ENCODE peak calls at places on chromosomes 12 and 14, in eight cellular contexts. Q is tibial nerve, P is Peyer's patch, C is pancreas, R is B cell, K is HuH-7.5, V is HT-29, E is stromal cell of bone marrow. O is an unnamed sample.

GRCh38 chr14:95227279-95227860 is 70.0 kb upstream of the DICER1 start:
- DNase-seq in V (no peak), Q (no peak), K (no peak), C (peak; percentile 78), R (no peak), E (no peak), P (no peak), O (peak; percentile 53)

GRCh38 chr12:8609061-8609570 is 3.5 kb downstream of the AICDA start:
- DNase-seq in R (peak; percentile 19), C (no peak), P (peak; percentile 80), E (peak; percentile 35), V (peak; percentile 22), Q (peak; percentile 22), K (peak; percentile 38), O (peak; percentile 64)

GRCh38 chr12:27733052-27733656 is 22.5 kb downstream of the MRPS35 start:
- DNase-seq in Q (peak; percentile 36), E (peak; percentile 14), R (peak; percentile 32), V (peak; percentile 63), P (peak; percentile 60), K (no peak), C (no peak), O (peak; percentile 44)

GRCh38 chr14:55500219-55500701 is 59.8 kb upstream of the TBPL2 start:
- DNase-seq in Q (no peak), K (no peak), C (no peak), P (peak; percentile 49), V (no peak), E (no peak), R (no peak), O (no peak)

GRCh38 chr14:91573894-91574837 is 64.1 kb upstream of the PPP4R3A start:
- DNase-seq in R (peak; percentile 72), V (peak; percentile 15), E (peak; percentile 35), P (peak; percentile 75), Q (peak; percentile 14), K (peak; percentile 46), C (peak; percentile 46), O (peak; percentile 56)

GRCh38 chr12:31324116-31324844 is 1.7 kb downstream of the SINHCAF start:
- DNase-seq in R (peak; percentile 89), E (no peak), V (peak; percentile 83), K (peak; percentile 66), P (peak; percentile 89), C (peak; percentile 79), Q (peak; percentile 35), O (peak; percentile 56)

GRCh38 chr12:22658214-22658613 is 33.2 kb downstream of the ETNK1 start:
- DNase-seq in Q (no peak), C (no peak), V (no peak), R (no peak), P (no peak), K (no peak), E (peak; percentile 25), O (no peak)

GRCh38 chr12:53543539-53543938 is 36.3 kb upstream of the NPFF start:
- DNase-seq in K (peak; percentile 71), Q (peak; percentile 55), E (peak; percentile 65), C (peak; percentile 31), V (peak; percentile 73), P (peak; percentile 71), R (peak; percentile 55), O (peak; percentile 72)

GRCh38 chr12:109461049-109461845 is 15.9 kb downstream of the KCTD10 start:
- DNase-seq in E (no peak), P (no peak), V (peak; percentile 60), R (no peak), C (peak; percentile 37), Q (peak; percentile 19), K (peak; percentile 23), O (no peak)

GRCh38 chr12:6796576-6796975 is 7.2 kb downstream of the CD4 start:
- DNase-seq in Q (no peak), K (peak; percentile 8), R (no peak), E (no peak), C (no peak), P (no peak), V (no peak), O (no peak)

GRCh38 chr12:15772405-15773018 is 16.7 kb downstream of the EPS8 start:
- DNase-seq in P (no peak), R (peak; percentile 14), Q (no peak), V (no peak), E (no peak), C (no peak), K (no peak), O (no peak)

GRCh38 chr12:56931474-56931978 is 2.7 kb downstream of the SDR9C7 start:
- DNase-seq in Q (no peak), E (peak; percentile 30), C (no peak), P (no peak), K (no peak), R (peak; percentile 46), V (peak; percentile 9), O (no peak)

GRCh38 chr12:124500232-124501079 is 67.0 kb downstream of the NCOR2 start:
- DNase-seq in E (no peak), P (no peak), Q (no peak), K (no peak), C (no peak), R (no peak), V (no peak), O (no peak)

GRCh38 chr12:116727261-116727660 is 10.6 kb downstream of the SPRING1 start:
- DNase-seq in E (no peak), R (no peak), P (no peak), V (no peak), K (no peak), Q (no peak), C (no peak), O (no peak)

GRCh38 chr12:78501825-78502224 is 362.7 kb upstream of the SYT1 start:
- DNase-seq in Q (no peak), E (no peak), P (no peak), V (no peak), K (no peak), R (no peak), C (no peak), O (no peak)

GRCh38 chr12:13141686-13142085 is 38.2 kb upstream of the GSG1 start:
- DNase-seq in C (no peak), E (no peak), P (no peak), V (no peak), K (no peak), Q (no peak), R (no peak), O (no peak)

GRCh38 chr12:96015672-96016071 is 19.5 kb upstream of the HAL start:
- DNase-seq in K (peak; percentile 18), P (no peak), E (no peak), Q (no peak), C (no peak), R (no peak), V (peak; percentile 45), O (peak; percentile 32)

GRCh38 chr12:111686574-111687105 is 787 bp downstream of the ACAD10 start:
- DNase-seq in Q (no peak), P (no peak), R (peak; percentile 6), K (no peak), E (no peak), C (no peak), V (no peak), O (no peak)

GRCh38 chr12:45878630-45879255 is 111.6 kb downstream of the SCAF11 start:
- DNase-seq in E (no peak), V (no peak), Q (no peak), P (no peak), C (no peak), K (no peak), R (no peak), O (no peak)

GRCh38 chr14:101604935-101605767 is 43.9 kb downstream of the DIO3 start:
- DNase-seq in R (no peak), E (no peak), C (peak; percentile 4), K (no peak), V (no peak), Q (no peak), P (no peak), O (no peak)

GRCh38 chr14:83473846-83474245 is 1940.2 kb upstream of the SEL1L start:
- DNase-seq in V (no peak), R (no peak), E (no peak), C (no peak), Q (no peak), K (no peak), P (no peak), O (no peak)

GRCh38 chr14:93056166-93056839 is 59.4 kb downstream of the ITPK1 start:
- DNase-seq in Q (no peak), R (no peak), C (no peak), P (no peak), E (no peak), V (no peak), K (no peak), O (no peak)

GRCh38 chr12:25957898-25958253 is 606 bp upstream of the RASSF8 start:
- DNase-seq in V (no peak), R (no peak), E (peak; percentile 81), C (no peak), P (no peak), Q (peak; percentile 32), K (peak; percentile 37), O (no peak)

GRCh38 chr14:71304588-71305133 is 397.4 kb downstream of the PCNX1 start:
- DNase-seq in C (no peak), P (no peak), Q (no peak), E (no peak), K (no peak), V (no peak), R (no peak), O (no peak)

GRCh38 chr14:65686761-65687160 is 274.2 kb downstream of the FUT8 start:
- DNase-seq in C (no peak), V (no peak), Q (no peak), P (no peak), E (no peak), R (no peak), K (no peak), O (no peak)

GRCh38 chr14:89489796-89490506 is 72.9 kb upstream of the FOXN3 start:
- DNase-seq in Q (no peak), V (no peak), P (no peak), C (no peak), E (no peak), K (no peak), R (no peak), O (no peak)

GRCh38 chr14:99511421-99512109 is 30.4 kb downstream of the CCNK start:
- DNase-seq in Q (no peak), V (no peak), R (no peak), C (no peak), P (peak; percentile 43), E (peak; percentile 44), K (no peak), O (no peak)